ENCODE peak calls at places on chromosomes 6 and 20, in six cellular contexts. Q, U, H, G, V and Z are unnamed samples.

GRCh38 chr20:52242237-52243230 is 51.0 kb upstream of the ZFP64 start:
- DNase-seq in Q (no peak), U (peak), H (peak), G (no peak), V (no peak), Z (no peak)

GRCh38 chr20:38505091-38505455 is 32.4 kb downstream of the RALGAPB start:
- DNase-seq in Q (no peak), U (no peak), H (no peak), G (no peak), V (no peak), Z (no peak)

GRCh38 chr6:135230702-135231468 is 49.8 kb downstream of the MYB start:
- DNase-seq in Q (no peak), U (no peak), H (no peak), G (no peak), V (no peak), Z (no peak)

GRCh38 chr6:169957351-169957963 is 206.0 kb downstream of the ERMARD start:
- DNase-seq in Q (peak), U (no peak), H (no peak), G (no peak), V (no peak), Z (no peak)

GRCh38 chr6:131208787-131209186 is 73.5 kb downstream of the AKAP7 start:
- DNase-seq in Q (no peak), U (no peak), H (no peak), G (no peak), V (no peak), Z (no peak)

GRCh38 chr6:35907750-35908149 is 13.1 kb downstream of the SRPK1 start:
- DNase-seq in Q (no peak), U (no peak), H (no peak), G (no peak), V (no peak), Z (no peak)

GRCh38 chr20:63072231-63072791 is 65.5 kb upstream of the BHLHE23 start:
- DNase-seq in Q (no peak), U (no peak), H (no peak), G (no peak), V (no peak), Z (no peak)

GRCh38 chr6:32154514-32155161 is 697 bp downstream of the PPT2 start:
- DNase-seq in Q (peak), U (peak), H (peak), G (peak), V (peak), Z (peak)

GRCh38 chr6:143806282-143807102 is 36.6 kb upstream of the LTV1 start:
- DNase-seq in Q (no peak), U (peak), H (peak), G (no peak), V (peak), Z (no peak)

GRCh38 chr6:107982511-107982910 is 24.5 kb upstream of the SEC63 start:
- DNase-seq in Q (no peak), U (no peak), H (no peak), G (no peak), V (no peak), Z (no peak)

GRCh38 chr6:106324726-106325335 is 729 bp downstream of the ATG5 start:
- DNase-seq in Q (no peak), U (no peak), H (no peak), G (no peak), V (no peak), Z (no peak)

GRCh38 chr20:37457928-37458327 is 63.1 kb upstream of the NNAT start:
- DNase-seq in Q (no peak), U (no peak), H (no peak), G (no peak), V (no peak), Z (no peak)

GRCh38 chr6:39927159-39927558 is 7.1 kb downstream of the MOCS1 start:
- DNase-seq in Q (no peak), U (peak), H (peak), G (no peak), V (no peak), Z (no peak)

GRCh38 chr6:81894788-81895221 is 142.3 kb upstream of the TENT5A start:
- DNase-seq in Q (peak), U (no peak), H (no peak), G (no peak), V (no peak), Z (no peak)

GRCh38 chr6:29967379-29968010 is 25.2 kb downstream of the HLA-A start:
- DNase-seq in Q (no peak), U (peak), H (peak), G (no peak), V (no peak), Z (no peak)